ENCODE peak calls at places on chromosomes 6 and 20, in eight cellular contexts. T is uterus, F is brain microvascular endothelial cell, X is NB4, D is osteocyte, E is fibroblast of pulmonary artery, U is esophagus squamous epithelium, C is AG10803. W is an unnamed sample.
A peak's percentile ranks its signal among the peaks of the same experiment; 100 is the strongest.

GRCh38 chr6:166610104-166610503 is 16.9 kb downstream of the RPS6KA2 start:
- DNase-seq in C (no peak), X (no peak), D (peak; percentile 19), U (no peak), T (no peak), F (no peak), E (no peak), W (no peak)

GRCh38 chr6:17083397-17083796 is 18.5 kb upstream of the STMND1 start:
- DNase-seq in U (no peak), C (no peak), T (no peak), F (no peak), X (no peak), D (no peak), E (no peak), W (no peak)

GRCh38 chr6:101722481-101722880 is 329.0 kb downstream of the GRIK2 start:
- DNase-seq in F (no peak), X (no peak), U (no peak), C (peak; percentile 37), T (no peak), D (no peak), E (peak; percentile 54), W (no peak)

GRCh38 chr6:112163295-112164257 is 76.2 kb downstream of the FAM229B start:
- DNase-seq in U (no peak), X (peak; percentile 70), F (peak; percentile 35), E (peak; percentile 56), T (peak; percentile 70), D (no peak), C (peak; percentile 26), W (peak; percentile 42)

GRCh38 chr20:46324960-46325703 is 16.8 kb upstream of the CDH22 start:
- DNase-seq in U (no peak), F (peak; percentile 35), D (no peak), E (peak; percentile 43), T (no peak), X (peak; percentile 67), C (peak; percentile 10), W (peak; percentile 34)

GRCh38 chr20:10171864-10172751 is 46.5 kb upstream of the SNAP25 start:
- DNase-seq in X (peak; percentile 21), D (no peak), T (peak; percentile 27), E (peak; percentile 14), U (no peak), C (peak; percentile 5), F (peak; percentile 4), W (no peak)

GRCh38 chr6:136158398-136158797 is 91.7 kb downstream of the MTFR2 start:
- DNase-seq in F (no peak), D (no peak), T (peak; percentile 64), C (no peak), E (peak; percentile 74), X (no peak), U (no peak), W (no peak)

GRCh38 chr6:119308048-119308570 is 41.5 kb downstream of the MAN1A1 start:
- DNase-seq in E (peak; percentile 62), C (peak; percentile 86), D (no peak), X (peak; percentile 13), F (peak; percentile 49), U (no peak), T (no peak), W (peak; percentile 30)

GRCh38 chr6:170293881-170294755 is 3.2 kb upstream of the DLL1 start:
- DNase-seq in F (no peak), U (no peak), T (no peak), D (no peak), X (peak; percentile 63), C (no peak), E (no peak), W (no peak)

GRCh38 chr20:62736407-62737071 is 27.9 kb downstream of the NTSR1 start:
- DNase-seq in X (peak; percentile 83), D (no peak), C (no peak), U (no peak), T (no peak), E (no peak), F (no peak), W (no peak)

GRCh38 chr20:23151008-23151703 is 65.0 kb upstream of the CD93 start:
- DNase-seq in C (no peak), U (no peak), T (no peak), X (no peak), E (no peak), D (peak; percentile 65), F (no peak), W (no peak)

GRCh38 chr6:100226811-100227210 is 232.8 kb upstream of the MCHR2 start:
- DNase-seq in C (no peak), E (no peak), F (no peak), T (no peak), U (no peak), D (no peak), X (no peak), W (no peak)

GRCh38 chr6:100230976-100231316 is 233.8 kb downstream of the SIM1 start:
- DNase-seq in X (no peak), C (peak; percentile 40), U (no peak), E (peak; percentile 20), F (no peak), T (no peak), D (no peak), W (peak; percentile 16)

GRCh38 chr6:100229512-100229911 is 235.2 kb downstream of the SIM1 start:
- DNase-seq in T (no peak), U (no peak), E (no peak), F (no peak), D (no peak), C (no peak), X (no peak), W (no peak)

GRCh38 chr6:100230115-100230975 is 234.4 kb downstream of the SIM1 start:
- DNase-seq in C (peak; percentile 43), U (no peak), E (no peak), X (no peak), F (no peak), D (no peak), T (no peak), W (no peak)

GRCh38 chr6:100228437-100229424 is 234.7 kb upstream of the MCHR2 start:
- DNase-seq in C (peak; percentile 46), T (peak; percentile 20), D (peak; percentile 91), X (peak; percentile 90), U (peak; percentile 2), E (peak; percentile 68), F (peak; percentile 77), W (peak; percentile 39)
- TF ChIP-seq CTCF in C (peak; percentile 35), T (no peak), D (peak; percentile 31), X (peak; percentile 12), U (no peak), E (peak; percentile 41), F (peak; percentile 45), W (peak; percentile 57)

GRCh38 chr6:88983532-88983931 is 20.1 kb upstream of the RNGTT start:
- DNase-seq in D (no peak), E (peak; percentile 76), C (peak; percentile 41), X (peak; percentile 57), T (no peak), F (peak; percentile 34), U (no peak), W (peak; percentile 21)
- TF ChIP-seq CTCF in D (peak; percentile 44), E (peak; percentile 83), C (peak; percentile 72), X (peak; percentile 63), T (peak; percentile 37), F (peak; percentile 72), U (peak; percentile 68), W (peak; percentile 68)

DNA sequence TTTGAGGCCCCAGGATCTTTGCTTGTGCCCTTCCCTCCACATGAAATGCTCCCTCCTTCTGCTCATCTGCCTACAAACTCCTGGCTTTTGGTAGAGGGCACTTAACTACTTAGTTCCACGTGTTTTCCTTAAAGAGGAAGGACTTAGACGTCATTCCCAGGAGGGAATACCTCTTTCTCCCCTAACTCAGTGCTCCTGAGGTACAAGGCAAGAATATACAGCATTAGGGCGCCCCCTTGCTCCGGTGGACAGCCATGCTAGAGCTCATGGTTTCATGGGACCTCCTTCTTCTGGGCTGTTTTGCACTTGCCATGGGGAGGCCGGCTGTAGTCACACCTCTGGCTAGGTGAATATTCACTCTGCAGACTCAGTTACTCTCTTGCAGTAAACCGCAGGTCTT is 93.8 kb upstream of the LY86 start:
- DNase-seq in E (no peak), D (no peak), U (no peak), X (peak; percentile 78), C (peak; percentile 4), F (no peak), T (no peak), W (no peak)
- TF ChIP-seq CTCF in E (no peak), D (peak; percentile 61), U (peak; percentile 46), X (peak; percentile 91), C (peak; percentile 38), F (no peak), T (no peak), W (no peak)

GRCh38 chr6:10425973-10426780 is 11.3 kb upstream of the TFAP2A start:
- DNase-seq in D (peak; percentile 88), T (no peak), X (peak; percentile 87), E (no peak), C (peak; percentile 44), F (no peak), U (no peak), W (peak; percentile 49)
- TF ChIP-seq CTCF in D (no peak), T (no peak), X (peak; percentile 29), E (no peak), C (no peak), F (no peak), U (no peak), W (peak; percentile 52)

DNA sequence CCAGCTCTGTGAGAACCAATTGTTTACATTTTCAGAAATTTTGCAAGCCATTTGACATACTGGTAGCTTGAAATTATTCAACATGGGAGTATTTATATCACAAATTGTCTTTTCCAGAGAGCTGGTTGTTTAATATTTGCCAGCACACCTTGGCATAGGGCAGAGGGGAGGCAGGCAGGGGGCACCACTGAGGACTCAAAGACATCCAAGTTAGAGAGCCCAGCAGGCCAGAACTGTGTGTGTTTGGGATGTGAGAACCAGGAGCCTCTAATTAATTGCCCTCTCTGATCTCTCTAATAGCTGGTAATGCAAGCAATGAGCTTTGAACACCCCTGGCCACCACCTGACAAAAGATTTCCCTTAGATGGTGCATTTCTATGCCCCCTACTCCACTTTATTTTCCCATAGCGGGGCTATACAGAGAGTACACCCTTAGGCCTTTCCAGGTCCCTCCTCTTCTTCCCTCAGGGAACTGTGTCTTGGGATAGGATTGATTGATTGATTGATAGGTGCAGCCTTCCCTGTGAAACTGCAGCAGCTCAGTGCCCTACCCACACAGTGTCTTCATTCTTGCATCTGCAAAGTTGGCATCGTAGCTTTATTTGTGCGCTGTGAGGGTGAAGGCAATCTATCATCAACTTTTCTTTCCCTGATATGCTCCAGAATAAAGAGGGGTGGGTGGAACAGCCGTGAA is 29.2 kb downstream of the MOCS1 start:
- DNase-seq in T (no peak), D (no peak), X (no peak), F (no peak), U (no peak), E (no peak), C (no peak), W (no peak)
- TF ChIP-seq CTCF in T (no peak), D (no peak), X (no peak), F (peak; percentile 12), U (no peak), E (no peak), C (no peak), W (no peak)

GRCh38 chr6:10084276-10084993 is 330.4 kb downstream of the TFAP2A start:
- DNase-seq in C (no peak), E (no peak), X (peak; percentile 90), T (no peak), U (no peak), D (no peak), F (no peak), W (no peak)
- TF ChIP-seq CTCF in C (no peak), E (no peak), X (no peak), T (no peak), U (no peak), D (no peak), F (no peak), W (no peak)

GRCh38 chr6:75213732-75214131 is 7.9 kb upstream of the COL12A1 start:
- DNase-seq in T (no peak), X (no peak), C (no peak), U (no peak), E (no peak), F (no peak), D (no peak), W (no peak)
- TF ChIP-seq CTCF in T (no peak), X (peak; percentile 17), C (peak; percentile 7), U (no peak), E (no peak), F (peak; percentile 35), D (no peak), W (peak; percentile 42)